ENCODE peak calls at places on chromosomes 3 and 15, in four cellular contexts. M, D, R and P are unnamed samples.

GRCh38 chr3:55676643-55677042 is 189.5 kb upstream of the WNT5A start:
- DNase-seq in R (no peak), D (no peak), M (no peak), P (no peak)

GRCh38 chr3:45453887-45454286 is 65.5 kb downstream of the LARS2 start:
- DNase-seq in M (no peak), D (no peak), R (no peak), P (no peak)

GRCh38 chr3:40312661-40313226 is 3.2 kb downstream of the EIF1B start:
- DNase-seq in M (no peak), D (no peak), R (no peak), P (no peak)

GRCh38 chr3:52495777-52496602 is 852 bp downstream of the STAB1 start:
- DNase-seq in M (no peak), D (no peak), R (no peak), P (no peak)

GRCh38 chr3:45554001-45554691 is 40.4 kb upstream of the LIMD1 start:
- DNase-seq in D (no peak), R (peak), M (peak), P (peak)

GRCh38 chr15:37135225-37135624 is 34.9 kb upstream of the MEIS2 start:
- DNase-seq in R (no peak), M (peak), D (no peak), P (no peak)

GRCh38 chr3:194121881-194122280 is 14.1 kb upstream of the HES1 start:
- DNase-seq in D (no peak), M (no peak), R (no peak), P (no peak)

GRCh38 chr3:196273655-196274054 is 13.9 kb downstream of the PCYT1A start:
- DNase-seq in D (no peak), M (no peak), R (no peak), P (no peak)

GRCh38 chr15:29685156-29686078 is 136.9 kb downstream of the TJP1 start:
- DNase-seq in R (no peak), M (no peak), D (no peak), P (no peak)

GRCh38 chr3:149401215-149401925 is 23.9 kb upstream of the TM4SF1 start:
- DNase-seq in M (no peak), R (no peak), D (no peak), P (no peak)

GRCh38 chr3:98325055-98325454 is 28.6 kb upstream of the OR5K4 start:
- DNase-seq in R (no peak), D (no peak), M (no peak), P (no peak)

GRCh38 chr3:87792532-87793321 is 266.1 kb downstream of the CGGBP1 start:
- DNase-seq in R (no peak), D (peak), M (no peak), P (no peak)

GRCh38 chr3:38853021-38853420 is 37.0 kb upstream of the SCN10A start:
- DNase-seq in R (no peak), M (no peak), D (no peak), P (no peak)

GRCh38 chr3:113261996-113262665 is 50.8 kb downstream of the BOC start:
- DNase-seq in M (no peak), D (no peak), R (no peak), P (no peak)

GRCh38 chr3:46488735-46489361 is 8.9 kb upstream of the RTP3 start:
- DNase-seq in M (peak), R (peak), D (peak), P (peak)

GRCh38 chr15:58203537-58203936 is 65.4 kb downstream of the AQP9 start:
- DNase-seq in M (no peak), R (no peak), D (no peak), P (no peak)
- TF ChIP-seq CTCF in M (no peak), R (no peak), D (no peak), P (no peak)

GRCh38 chr15:86403221-86403620 is 323.6 kb downstream of the AGBL1 start:
- DNase-seq in M (no peak), D (no peak), R (no peak), P (no peak)
- TF ChIP-seq CTCF in M (no peak), D (no peak), R (no peak), P (no peak)

DNA sequence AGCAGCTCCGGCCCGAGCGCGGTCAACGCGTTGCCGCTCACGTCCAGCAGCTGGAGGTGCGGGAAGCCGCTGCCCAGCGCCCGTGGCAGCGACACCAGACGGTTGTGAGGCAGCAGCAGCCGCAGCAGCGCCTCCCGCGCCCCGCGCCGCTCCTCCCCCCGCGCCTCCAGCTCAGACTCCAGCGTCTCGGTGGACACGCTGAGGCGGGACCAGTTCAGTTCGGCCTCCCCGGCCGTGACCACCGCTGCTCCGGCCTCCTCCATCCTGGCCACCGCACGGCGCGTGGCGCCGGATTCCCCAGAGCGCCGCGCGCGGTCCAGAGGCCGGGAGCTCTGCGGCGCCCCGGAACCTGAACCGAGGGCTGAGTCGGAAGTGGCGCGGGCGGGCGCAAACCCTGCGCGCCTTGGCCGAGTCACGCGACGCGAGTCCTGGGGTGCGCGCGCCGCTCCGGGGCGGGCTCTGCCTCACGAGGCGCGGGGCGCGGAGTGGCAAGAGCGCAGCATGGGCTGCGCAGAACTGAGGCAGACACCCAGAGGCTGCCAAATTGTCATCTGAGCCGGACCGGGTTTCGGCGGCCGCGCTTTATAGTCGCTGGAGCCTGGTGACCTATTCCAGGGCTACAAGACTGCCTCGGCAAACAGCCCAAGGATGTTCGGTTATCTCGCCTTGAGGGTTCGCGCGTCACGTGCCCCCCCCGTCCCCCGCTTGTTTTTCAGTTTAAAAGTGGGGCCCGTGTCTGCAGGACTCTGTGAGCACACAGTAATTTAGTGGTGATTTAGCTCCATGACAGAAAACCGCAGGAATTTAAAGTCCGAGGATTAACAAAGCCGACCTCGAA is at the start of gene LRRC58:
- DNase-seq in M (peak), D (peak), R (peak), P (peak)
- TF ChIP-seq CTCF in M (peak), D (no peak), R (peak), P (peak)

DNA sequence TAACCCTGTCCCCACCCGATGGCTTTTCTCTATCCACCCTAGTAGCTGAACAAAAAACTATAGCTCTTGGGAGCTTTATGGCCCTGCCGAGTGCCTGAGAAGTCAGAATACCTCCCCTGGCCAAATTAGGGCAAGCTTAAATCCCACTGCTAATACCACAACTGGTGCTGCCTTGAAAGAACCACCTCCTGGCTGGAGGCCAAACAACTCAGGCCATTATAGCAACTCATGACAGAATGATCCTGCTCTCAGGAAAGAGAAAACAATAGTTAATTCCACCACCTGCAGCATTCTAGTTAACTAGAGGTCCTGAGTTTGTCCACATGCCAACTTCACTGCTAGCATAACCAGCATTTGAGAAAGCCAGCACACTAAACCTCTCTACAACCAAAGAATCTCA is 123.2 kb downstream of the RTP4 start:
- DNase-seq in D (no peak), M (no peak), R (no peak), P (no peak)
- TF ChIP-seq CTCF in D (no peak), M (no peak), R (no peak), P (no peak)

GRCh38 chr3:11186318-11186692 is 32.0 kb downstream of the HRH1 start:
- DNase-seq in D (no peak), M (no peak), R (no peak), P (no peak)
- TF ChIP-seq CTCF in D (no peak), M (no peak), R (no peak), P (no peak)

GRCh38 chr15:83436513-83437158 is 10.5 kb upstream of the SH3GL3 start:
- DNase-seq in R (no peak), M (peak), D (no peak), P (no peak)
- TF ChIP-seq CTCF in R (peak), M (peak), D (peak), P (no peak)

GRCh38 chr3:121566773-121567172 is 976 bp upstream of the ARGFX start:
- DNase-seq in D (no peak), M (no peak), R (no peak), P (no peak)

GRCh38 chr3:121562148-121562547 is 5.6 kb upstream of the ARGFX start:
- DNase-seq in R (no peak), M (no peak), D (no peak), P (no peak)

GRCh38 chr3:121567649-121568048 is at the start of gene ARGFX:
- DNase-seq in R (no peak), M (no peak), D (no peak), P (no peak)
- TF ChIP-seq CTCF in R (no peak), M (no peak), D (no peak), P (no peak)

GRCh38 chr3:32118215-32118614 is 11.8 kb downstream of the GPD1L start:
- DNase-seq in R (no peak), D (no peak), M (no peak), P (no peak)
- TF ChIP-seq CTCF in R (no peak), D (no peak), M (no peak), P (no peak)